ENCODE peak calls at places on chromosomes 1 and 21, in four cellular contexts. J is NCI-H446 treated with DMSO at 0.1 percent for 48 hours, G is AG09319, P is T-helper 9 cell. H is an unnamed sample.

GRCh38 chr1:150207278-150207971 is 28.5 kb downstream of the ANP32E start:
- DNase-seq in P (no peak), G (no peak), J (no peak), H (no peak)

GRCh38 chr1:206048582-206048981 is 4.4 kb upstream of the RHEX start:
- DNase-seq in G (no peak), P (no peak), J (no peak), H (peak; percentile 85)

GRCh38 chr1:31762323-31762722 is 1.8 kb downstream of the ADGRB2 start:
- DNase-seq in G (no peak), P (no peak), J (no peak), H (no peak)

GRCh38 chr21:34989337-34990151 is 59.6 kb downstream of the RUNX1 start:
- DNase-seq in P (no peak), J (no peak), G (no peak), H (no peak)

GRCh38 chr1:153375511-153375910 is at the start of gene S100A12:
- DNase-seq in J (no peak), G (peak; percentile 44), P (no peak), H (peak; percentile 76)

GRCh38 chr1:147892731-147893214 is 9.8 kb upstream of the GJA8 start:
- DNase-seq in P (no peak), G (peak; percentile 20), J (peak; percentile 1), H (peak; percentile 47)

GRCh38 chr1:179883040-179883501 is 986 bp downstream of the TOR1AIP1 start:
- DNase-seq in P (no peak), G (no peak), J (peak; percentile 79), H (no peak)

GRCh38 chr1:66489972-66490601 is 43.9 kb upstream of the SGIP1 start:
- DNase-seq in P (no peak), G (no peak), J (no peak), H (no peak)

GRCh38 chr21:42431196-42431595 is 27.5 kb downstream of the UBASH3A start:
- DNase-seq in J (no peak), G (no peak), P (no peak), H (no peak)

GRCh38 chr1:156935719-156936118 is 15.3 kb downstream of the LRRC71 start:
- DNase-seq in G (no peak), J (no peak), P (no peak), H (no peak)

GRCh38 chr1:73980324-73981040 is 217.5 kb downstream of the LRRIQ3 start:
- DNase-seq in G (no peak), J (no peak), P (no peak), H (no peak)

GRCh38 chr1:48023488-48023887 is 26.3 kb upstream of the TRABD2B start:
- DNase-seq in G (no peak), P (no peak), J (no peak), H (no peak)

GRCh38 chr1:232868793-232869491 is 63.7 kb downstream of the MAP10 start:
- DNase-seq in J (peak; percentile 80), P (no peak), G (peak; percentile 88), H (peak; percentile 52)

GRCh38 chr1:27103498-27103897 is 51.4 kb downstream of the SLC9A1 start:
- DNase-seq in P (no peak), G (no peak), J (no peak), H (no peak)

GRCh38 chr1:42952353-42953001 is 6.2 kb downstream of the SLC2A1 start:
- DNase-seq in J (no peak), G (no peak), P (no peak), H (no peak)

GRCh38 chr1:16920951-16921350 is 780 bp upstream of the CROCC start:
- DNase-seq in J (no peak), P (no peak), G (no peak), H (no peak)

GRCh38 chr21:46532080-46532479 is 72.8 kb downstream of the S100B start:
- DNase-seq in J (no peak), P (no peak), G (no peak), H (no peak)

GRCh38 chr1:15760520-15761211 is 2.1 kb downstream of the FBLIM1 start:
- DNase-seq in G (no peak), J (no peak), P (no peak), H (no peak)

GRCh38 chr21:19874521-19874920 is 1123.7 kb upstream of the NCAM2 start:
- DNase-seq in G (no peak), J (no peak), P (no peak), H (no peak)

GRCh38 chr1:228334954-228335353 is 71.7 kb downstream of the TRIM11 start:
- DNase-seq in P (no peak), J (no peak), G (no peak), H (no peak)

GRCh38 chr1:205350626-205351235 is 6.0 kb downstream of the KLHDC8A start:
- DNase-seq in P (no peak), G (no peak), J (peak; percentile 71), H (no peak)

GRCh38 chr1:3992103-3992556 is 92.1 kb upstream of the C1orf174 start:
- DNase-seq in P (no peak), G (no peak), J (no peak), H (peak; percentile 12)

GRCh38 chr1:23600283-23600682 is 41.0 kb upstream of the ID3 start:
- DNase-seq in P (no peak), J (no peak), G (no peak), H (peak; percentile 29)

GRCh38 chr21:37800122-37800455 is 116.2 kb downstream of the KCNJ6 start:
- DNase-seq in J (no peak), P (no peak), G (no peak), H (no peak)

GRCh38 chr1:109728870-109729269 is 12.0 kb downstream of the GSTM3 start:
- DNase-seq in G (no peak), P (no peak), J (no peak), H (no peak)

GRCh38 chr1:73452522-73452921 is 745.5 kb downstream of the LRRIQ3 start:
- DNase-seq in J (no peak), G (no peak), P (no peak), H (no peak)

GRCh38 chr1:108553910-108554309 is 6.0 kb upstream of the EEIG2 start:
- DNase-seq in G (no peak), J (no peak), P (no peak), H (no peak)

GRCh38 chr1:228350831-228351781 is 55.5 kb downstream of the TRIM11 start:
- DNase-seq in J (no peak), P (no peak), G (no peak), H (no peak)

GRCh38 chr1:209989525-209989924 is 51.5 kb downstream of the SYT14 start:
- DNase-seq in P (no peak), J (peak; percentile 54), G (no peak), H (peak; percentile 4)

GRCh38 chr1:182617734-182618288 is 13.6 kb upstream of the RGS16 start:
- DNase-seq in J (no peak), P (no peak), G (no peak), H (peak; percentile 48)

GRCh38 chr1:156643266-156644092 is 1.6 kb downstream of the BCAN start:
- DNase-seq in J (no peak), G (no peak), P (no peak), H (peak; percentile 77)

GRCh38 chr1:160682983-160683886 is 28.4 kb downstream of the CD48 start:
- DNase-seq in J (no peak), G (no peak), P (no peak), H (peak; percentile 63)